ENCODE peak calls at places on chromosomes 13 and 19, in five cellular contexts. V is endodermal cell, J is heart right ventricle, Z is PC-9, R is thoracic aorta. T is an unnamed sample.

GRCh38 chr19:46404039-46404883 is 9.1 kb downstream of the CCDC8 start:
- DNase-seq in J (peak; percentile 48), R (no peak), V (peak; percentile 90), Z (no peak), T (no peak)

GRCh38 chr19:39303373-39304184 is 7.4 kb downstream of the IFNL1 start:
- DNase-seq in V (peak; percentile 82), Z (no peak), R (no peak), J (no peak), T (no peak)

GRCh38 chr19:6887326-6887725 is at the start of gene ADGRE1:
- DNase-seq in V (no peak), J (no peak), R (no peak), Z (no peak), T (no peak)

GRCh38 chr19:21047712-21048111 is 27.3 kb downstream of the ZNF430 start:
- DNase-seq in R (no peak), V (no peak), Z (no peak), J (no peak), T (no peak)

GRCh38 chr19:46618670-46619231 is 6.1 kb downstream of the PTGIR start:
- DNase-seq in Z (peak; percentile 39), R (no peak), V (no peak), J (no peak), T (no peak)

GRCh38 chr19:54191671-54192453 is 754 bp downstream of the TSEN34 start:
- DNase-seq in R (no peak), V (no peak), J (no peak), Z (peak; percentile 34), T (no peak)

GRCh38 chr19:8511573-8512101 is 2.3 kb downstream of the ZNF414 start:
- DNase-seq in R (no peak), V (no peak), J (no peak), Z (no peak), T (no peak)

GRCh38 chr13:94419304-94419943 is 60.1 kb downstream of the DCT start:
- DNase-seq in Z (peak; percentile 37), V (no peak), J (no peak), R (no peak), T (no peak)

GRCh38 chr19:35724560-35724959 is 6.8 kb downstream of the KMT2B start:
- DNase-seq in V (no peak), J (no peak), Z (no peak), R (no peak), T (no peak)

GRCh38 chr13:44967656-44968451 is 21.4 kb downstream of the NUFIP1 start:
- DNase-seq in R (no peak), Z (peak; percentile 35), V (no peak), J (no peak), T (no peak)

GRCh38 chr19:36054733-36055686 is at the start of gene WDR62:
- DNase-seq in R (peak; percentile 81), J (peak; percentile 94), V (peak; percentile 97), Z (peak; percentile 83), T (no peak)

GRCh38 chr13:36163303-36163702 is 32.1 kb upstream of the DCLK1 start:
- DNase-seq in R (no peak), Z (no peak), J (no peak), V (no peak), T (no peak)

GRCh38 chr13:35565273-35565672 is 88.8 kb upstream of the MAB21L1 start:
- DNase-seq in V (no peak), Z (no peak), R (no peak), J (no peak), T (no peak)

GRCh38 chr19:5541456-5541855 is 26.3 kb downstream of the TINCR start:
- DNase-seq in R (no peak), J (no peak), Z (no peak), V (no peak), T (no peak)

GRCh38 chr19:5540208-5540607 is 27.5 kb downstream of the TINCR start:
- DNase-seq in V (no peak), J (no peak), Z (no peak), R (no peak), T (no peak)

GRCh38 chr19:5545051-5545450 is 22.7 kb downstream of the TINCR start:
- DNase-seq in Z (no peak), V (no peak), R (no peak), J (no peak), T (no peak)

GRCh38 chr19:5539431-5539833 is 28.3 kb downstream of the TINCR start:
- DNase-seq in Z (no peak), J (peak; percentile 40), V (peak; percentile 80), R (no peak), T (no peak)

GRCh38 chr19:5542665-5543064 is 25.1 kb downstream of the TINCR start:
- DNase-seq in Z (no peak), R (no peak), J (no peak), V (peak; percentile 72), T (no peak)
- TF ChIP-seq CTCF in Z (no peak), R (no peak), J (no peak), V (peak; percentile 19), T (no peak)

GRCh38 chr19:52910648-52911047 is 12.6 kb downstream of the ZNF888 start:
- DNase-seq in R (no peak), J (no peak), Z (no peak), V (no peak), T (no peak)
- H3K4me3 ChIP-seq in R (no peak overlapping the region), J (no peak overlapping the region), Z (no peak overlapping the region), V (no peak overlapping the region), T (no peak overlapping the region)

DNA sequence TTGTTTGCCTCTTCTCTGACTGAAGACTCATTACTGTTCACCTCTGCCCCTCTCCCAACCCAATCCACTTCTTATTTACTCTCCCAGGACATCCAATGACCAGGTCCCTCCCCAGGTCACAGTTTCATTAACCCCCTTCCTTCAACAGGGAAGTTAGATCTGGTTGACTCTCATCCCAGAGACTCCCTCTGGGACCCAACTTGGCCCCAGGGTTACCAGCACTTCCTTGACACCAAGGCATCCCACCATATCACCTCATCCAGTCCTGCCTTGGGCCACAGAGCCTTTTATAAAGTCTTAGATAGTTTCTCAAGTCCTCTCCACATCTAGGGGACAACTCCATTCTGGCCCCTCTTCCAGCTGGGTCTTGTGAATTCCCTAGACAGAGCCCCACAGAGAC is 470.6 kb upstream of the TSHZ3 start:
- DNase-seq in Z (no peak), R (no peak), V (no peak), J (no peak), T (no peak)
- TF ChIP-seq CTCF in Z (no peak), R (no peak), V (no peak), J (no peak), T (no peak)

GRCh38 chr13:40668335-40668734 is 1.9 kb upstream of the FOXO1 start:
- DNase-seq in Z (no peak), J (peak; percentile 38), R (no peak), V (peak; percentile 73), T (no peak)
- H3K4me3 ChIP-seq in Z (no peak overlapping the region), J (peak overlapping the region; percentile 13), R (no peak overlapping the region), V (no peak overlapping the region), T (no peak overlapping the region)

GRCh38 chr13:72696590-72696989 is 30.8 kb downstream of the MZT1 start:
- DNase-seq in V (no peak), J (no peak), Z (no peak), R (no peak), T (no peak)
- TF ChIP-seq CTCF in V (peak; percentile 35), J (peak; percentile 19), Z (peak; percentile 62), R (peak; percentile 31), T (peak; percentile 16)

GRCh38 chr19:18109363-18109730 is 11.8 kb downstream of the MAST3 start:
- DNase-seq in V (no peak), J (no peak), Z (no peak), R (no peak), T (no peak)
- H3K4me3 ChIP-seq in V (peak overlapping the region; percentile 80), J (peak overlapping the region; percentile 66), Z (peak overlapping the region; percentile 95), R (peak overlapping the region; percentile 91), T (peak overlapping the region; percentile 92)

GRCh38 chr13:49248433-49249002 is 793 bp downstream of the CDADC1 start:
- DNase-seq in V (no peak), Z (no peak), J (no peak), R (no peak), T (no peak)
- TF ChIP-seq CTCF in V (peak; percentile 39), Z (no peak), J (no peak), R (no peak), T (peak; percentile 34)

GRCh38 chr19:17109962-17110598 is 34.5 kb downstream of the MYO9B start:
- DNase-seq in V (no peak), Z (no peak), R (no peak), J (peak; percentile 52), T (no peak)
- H3K4me3 ChIP-seq in V (no peak overlapping the region), Z (no peak overlapping the region), R (no peak overlapping the region), J (no peak overlapping the region), T (no peak overlapping the region)

DNA sequence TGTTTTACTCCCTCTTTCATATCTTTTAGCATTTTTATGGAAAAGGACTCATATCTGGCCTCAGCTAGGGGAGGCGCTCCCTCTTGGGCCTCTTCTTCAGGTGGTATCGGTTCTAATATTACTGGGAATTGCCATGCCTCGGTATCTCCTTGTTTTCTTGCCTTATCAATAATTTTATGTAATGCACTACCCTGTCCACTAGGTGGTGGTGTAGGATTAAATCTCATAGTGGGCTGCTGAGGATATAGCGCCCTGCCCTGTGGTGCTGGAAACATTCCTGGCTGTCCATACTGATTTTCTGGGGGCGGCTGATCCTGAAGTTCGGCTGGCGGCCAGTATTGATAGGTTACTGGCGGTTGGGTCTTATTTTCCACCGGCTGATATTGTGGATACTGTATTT is 35.8 kb downstream of the ZNF420 start:
- DNase-seq in Z (no peak), V (no peak), R (no peak), J (no peak), T (no peak)
- TF ChIP-seq CTCF in Z (peak; percentile 52), V (peak; percentile 64), R (no peak), J (no peak), T (peak; percentile 16)